ENCODE peak calls at places on chromosome 14, in eight cellular contexts. Q is gastrocnemius medialis, A is AG10803, Z is A549, J is bronchial epithelial cell, I is fibroblast of the aortic adventitia, O is BJ, R is esophagus muscularis mucosa. L is an unnamed sample.

GRCh38 chr14:63174760-63175191 is 29.5 kb upstream of the RHOJ start:
- DNase-seq in Z (peak), I (peak), O (peak), J (peak), R (no peak), Q (no peak), A (peak), L (peak)

GRCh38 chr14:44403194-44403593 is 103.9 kb downstream of the FSCB start:
- DNase-seq in Q (no peak), A (no peak), O (no peak), Z (no peak), I (no peak), J (no peak), R (no peak), L (no peak)

GRCh38 chr14:88848571-88848970 is 24.1 kb downstream of the TTC8 start:
- DNase-seq in R (no peak), A (no peak), O (no peak), J (peak), I (peak), Z (no peak), Q (no peak), L (peak)

GRCh38 chr14:74793506-74794155 is 30.5 kb downstream of the YLPM1 start:
- DNase-seq in Q (no peak), I (peak), Z (peak), R (no peak), O (no peak), A (peak), J (no peak), L (peak)

GRCh38 chr14:71538949-71539659 is 393.1 kb upstream of the RGS6 start:
- DNase-seq in O (no peak), J (no peak), I (peak), Z (no peak), R (no peak), A (peak), Q (no peak), L (no peak)

GRCh38 chr14:70916300-70916699 is 9.0 kb downstream of the PCNX1 start:
- DNase-seq in A (no peak), Q (no peak), I (no peak), Z (no peak), R (no peak), J (no peak), O (no peak), L (no peak)

GRCh38 chr14:86885280-86885679 is 1107.7 kb downstream of the GALC start:
- DNase-seq in A (no peak), I (no peak), Z (no peak), R (no peak), Q (no peak), J (no peak), O (no peak), L (no peak)

GRCh38 chr14:52315355-52315718 is 1.2 kb downstream of the PTGER2 start:
- DNase-seq in R (no peak), Z (no peak), A (no peak), Q (no peak), J (no peak), O (no peak), I (peak), L (no peak)

GRCh38 chr14:59262717-59263469 is 74.4 kb downstream of the DAAM1 start:
- DNase-seq in R (no peak), O (no peak), Q (no peak), J (no peak), Z (peak), I (no peak), A (no peak), L (no peak)

GRCh38 chr14:90544971-90545370 is 148.1 kb downstream of the CALM1 start:
- DNase-seq in Q (no peak), J (no peak), A (no peak), Z (no peak), R (no peak), O (no peak), I (no peak), L (no peak)

GRCh38 chr14:100533647-100534485 is 53.4 kb downstream of the BEGAIN start:
- DNase-seq in R (peak), I (no peak), J (no peak), A (no peak), Z (no peak), Q (peak), O (no peak), L (no peak)

GRCh38 chr14:91405241-91405721 is 12.3 kb downstream of the CCDC88C start:
- DNase-seq in A (no peak), O (no peak), Z (no peak), J (no peak), Q (no peak), R (no peak), I (no peak), L (no peak)

GRCh38 chr14:94054936-94055335 is 26.1 kb downstream of the DDX24 start:
- DNase-seq in O (no peak), R (peak), Q (no peak), J (no peak), I (no peak), Z (no peak), A (no peak), L (no peak)

GRCh38 chr14:62117010-62117717 is 354.9 kb downstream of the SNAPC1 start:
- DNase-seq in Z (peak), R (no peak), A (peak), O (no peak), I (peak), Q (peak), J (peak), L (peak)

GRCh38 chr14:57392830-57393229 is 2.4 kb downstream of the NAA30 start:
- DNase-seq in A (no peak), O (no peak), Z (no peak), J (no peak), I (no peak), Q (no peak), R (no peak), L (no peak)

GRCh38 chr14:32764131-32764530 is 174.5 kb upstream of the NPAS3 start:
- DNase-seq in R (no peak), Q (no peak), Z (no peak), J (no peak), A (no peak), I (no peak), O (no peak), L (no peak)

GRCh38 chr14:28773917-28774691 is 7.5 kb downstream of the FOXG1 start:
- DNase-seq in A (peak), Z (peak), O (no peak), Q (no peak), J (no peak), R (no peak), I (peak), L (peak)

GRCh38 chr14:93952829-93953228 is 23.5 kb downstream of the ASB2 start:
- DNase-seq in J (no peak), A (no peak), I (no peak), Q (no peak), O (no peak), R (no peak), Z (no peak), L (no peak)

GRCh38 chr14:92998957-92999356 is 76.0 kb downstream of the CHGA start:
- DNase-seq in Q (no peak), A (no peak), R (no peak), Z (no peak), J (no peak), O (no peak), I (no peak), L (no peak)

GRCh38 chr14:65281991-65282908 is 130.3 kb upstream of the FUT8 start:
- DNase-seq in J (no peak), O (peak), Q (no peak), Z (no peak), I (peak), A (peak), R (no peak), L (no peak)

GRCh38 chr14:75595211-75595610 is 16.8 kb downstream of the FLVCR2 start:
- DNase-seq in O (no peak), R (no peak), Q (no peak), J (no peak), Z (no peak), A (no peak), I (no peak), L (no peak)

GRCh38 chr14:77498984-77499527 is 440 bp upstream of the ISM2 start:
- DNase-seq in O (no peak), A (no peak), J (peak), Q (no peak), R (no peak), Z (no peak), I (no peak), L (peak)

GRCh38 chr14:35480119-35480769 is 53.7 kb upstream of the INSM2 start:
- DNase-seq in J (peak), I (peak), R (no peak), A (no peak), Q (no peak), Z (no peak), O (no peak), L (peak)

GRCh38 chr14:106802413-106803364 is 1276.3 kb downstream of the TMEM121 start:
- DNase-seq in J (no peak), I (no peak), Z (peak), A (no peak), O (no peak), Q (no peak), R (no peak), L (no peak)

GRCh38 chr14:59199205-59199604 is 10.7 kb downstream of the DAAM1 start:
- DNase-seq in A (no peak), R (no peak), I (no peak), Z (no peak), Q (no peak), J (no peak), O (no peak), L (no peak)

GRCh38 chr14:75283162-75283883 is 4.7 kb downstream of the FOS start:
- DNase-seq in J (peak), I (peak), R (no peak), O (no peak), Q (no peak), Z (peak), A (peak), L (peak)

GRCh38 chr14:76908834-76909233 is 82.6 kb downstream of the LRRC74A start:
- DNase-seq in O (no peak), A (no peak), J (no peak), Z (peak), I (no peak), Q (no peak), R (no peak), L (no peak)

GRCh38 chr14:95479494-95479893 is 37.0 kb downstream of the SYNE3 start:
- DNase-seq in I (no peak), Q (no peak), A (no peak), J (no peak), O (no peak), R (no peak), Z (no peak), L (no peak)

GRCh38 chr14:70748422-70748821 is 60.9 kb downstream of the MAP3K9 start:
- DNase-seq in J (no peak), A (no peak), I (peak), Z (no peak), Q (no peak), O (no peak), R (no peak), L (no peak)

GRCh38 chr14:57747036-57747435 is 118.9 kb downstream of the SLC35F4 start:
- DNase-seq in R (no peak), I (peak), A (no peak), J (peak), Z (peak), Q (no peak), O (no peak), L (no peak)

GRCh38 chr14:71324767-71325272 is 417.6 kb downstream of the PCNX1 start:
- DNase-seq in A (no peak), I (no peak), R (no peak), J (peak), Q (no peak), Z (no peak), O (no peak), L (peak)

GRCh38 chr14:79091381-79091963 is 921.3 kb downstream of the NRXN3 start:
- DNase-seq in A (no peak), R (no peak), O (no peak), J (no peak), Q (no peak), Z (no peak), I (no peak), L (no peak)
- TF ChIP-seq CTCF in A (no peak), R (peak), O (no peak), J (no peak), Q (no peak), Z (no peak), I (no peak), L (no peak)

DNA sequence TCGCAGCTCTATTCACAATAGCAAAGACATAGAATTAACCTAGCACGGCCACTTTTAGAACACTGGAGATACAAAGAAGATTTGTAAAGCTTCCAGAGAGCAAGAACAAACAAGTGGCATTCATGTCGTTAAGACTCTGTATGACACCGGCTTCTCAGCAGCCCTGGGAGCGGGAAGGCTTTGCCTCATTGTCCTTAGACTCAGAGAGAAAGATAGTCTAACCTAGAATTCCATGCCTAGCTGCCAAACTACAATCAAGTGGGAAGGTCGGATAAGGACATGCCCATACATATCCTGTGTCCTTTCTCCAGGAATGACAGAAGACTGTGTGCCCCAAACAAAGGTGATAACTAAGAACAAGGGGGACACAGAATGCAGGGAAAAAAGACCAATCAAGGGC is 1038.3 kb downstream of the BCL11B start:
- DNase-seq in R (peak), Z (no peak), Q (no peak), O (no peak), A (no peak), I (no peak), J (peak), L (peak)
- H3K4me3 ChIP-seq in R (no peak), Z (no peak), Q (no peak), O (no peak), A (no peak), I (no peak), J (no peak), L (no peak)

GRCh38 chr14:36979863-36980262 is 192.5 kb downstream of the SLC25A21 start:
- DNase-seq in Q (no peak), J (no peak), O (no peak), A (no peak), R (no peak), Z (no peak), I (no peak), L (no peak)

GRCh38 chr14:36974985-36975384 is 197.4 kb downstream of the SLC25A21 start:
- DNase-seq in O (no peak), Z (no peak), Q (no peak), I (no peak), J (peak), R (no peak), A (no peak), L (peak)

GRCh38 chr14:36976571-36977023 is 195.8 kb downstream of the SLC25A21 start:
- DNase-seq in A (peak), J (peak), Z (peak), Q (no peak), R (no peak), I (peak), O (no peak), L (peak)

GRCh38 chr14:36973806-36974442 is 198.5 kb downstream of the SLC25A21 start:
- DNase-seq in R (no peak), Z (peak), I (peak), J (peak), Q (no peak), O (peak), A (peak), L (peak)

DNA sequence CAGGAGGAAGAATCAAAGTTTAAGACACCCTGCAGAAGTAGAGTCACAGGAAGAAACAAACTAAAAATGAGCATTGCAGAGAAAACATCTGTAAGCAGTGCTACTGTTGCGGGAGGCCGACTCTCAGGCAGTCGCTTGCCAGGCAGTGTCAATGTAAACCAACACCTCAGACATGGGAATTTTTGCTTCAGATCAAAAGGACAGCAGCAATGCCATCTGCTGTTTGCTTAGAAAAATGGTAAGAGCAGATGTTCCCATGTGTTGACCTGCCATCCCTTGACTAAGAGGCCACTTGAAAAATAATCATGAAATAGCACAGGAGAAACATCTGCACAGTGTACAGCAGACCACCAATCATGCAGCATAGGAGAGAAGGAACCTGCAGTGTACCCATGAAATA is 196.6 kb downstream of the SLC25A21 start:
- DNase-seq in Z (peak), Q (no peak), J (peak), I (no peak), A (no peak), R (no peak), O (no peak), L (peak)
- TF ChIP-seq CTCF in Z (peak), Q (no peak), J (peak), I (no peak), A (no peak), R (no peak), O (no peak), L (peak)

GRCh38 chr14:53634793-53635192 is 321.8 kb downstream of the BMP4 start:
- DNase-seq in Q (no peak), A (no peak), Z (no peak), J (no peak), I (no peak), O (no peak), R (no peak), L (no peak)
- H3K4me3 ChIP-seq in Q (no peak), A (no peak), Z (no peak), J (no peak), I (no peak), O (no peak), R (no peak), L (no peak)

GRCh38 chr14:68060198-68060597 is 240.6 kb downstream of the RAD51B start:
- DNase-seq in A (no peak), Z (no peak), I (peak), R (no peak), J (no peak), Q (no peak), O (no peak), L (no peak)

GRCh38 chr14:68065322-68065721 is 245.7 kb downstream of the RAD51B start:
- DNase-seq in A (no peak), Q (no peak), O (no peak), I (no peak), R (no peak), Z (no peak), J (no peak), L (no peak)

GRCh38 chr14:68062651-68063050 is 243.1 kb downstream of the RAD51B start:
- DNase-seq in I (no peak), Q (no peak), R (no peak), O (no peak), A (no peak), Z (no peak), J (no peak), L (no peak)
- TF ChIP-seq CTCF in I (no peak), Q (no peak), R (no peak), O (no peak), A (no peak), Z (no peak), J (no peak), L (no peak)

GRCh38 chr14:34460841-34461240 is 1.2 kb downstream of the SPTSSA start:
- DNase-seq in Z (no peak), I (peak), J (peak), R (no peak), Q (no peak), O (no peak), A (peak), L (peak)
- H3K4me3 ChIP-seq in Z (peak), I (peak), J (peak), R (peak), Q (peak), O (peak), A (peak), L (peak)

GRCh38 chr14:45893127-45893526 is 640.1 kb upstream of the MIS18BP1 start:
- DNase-seq in O (no peak), R (no peak), Z (no peak), Q (no peak), A (no peak), I (no peak), J (no peak), L (no peak)

DNA sequence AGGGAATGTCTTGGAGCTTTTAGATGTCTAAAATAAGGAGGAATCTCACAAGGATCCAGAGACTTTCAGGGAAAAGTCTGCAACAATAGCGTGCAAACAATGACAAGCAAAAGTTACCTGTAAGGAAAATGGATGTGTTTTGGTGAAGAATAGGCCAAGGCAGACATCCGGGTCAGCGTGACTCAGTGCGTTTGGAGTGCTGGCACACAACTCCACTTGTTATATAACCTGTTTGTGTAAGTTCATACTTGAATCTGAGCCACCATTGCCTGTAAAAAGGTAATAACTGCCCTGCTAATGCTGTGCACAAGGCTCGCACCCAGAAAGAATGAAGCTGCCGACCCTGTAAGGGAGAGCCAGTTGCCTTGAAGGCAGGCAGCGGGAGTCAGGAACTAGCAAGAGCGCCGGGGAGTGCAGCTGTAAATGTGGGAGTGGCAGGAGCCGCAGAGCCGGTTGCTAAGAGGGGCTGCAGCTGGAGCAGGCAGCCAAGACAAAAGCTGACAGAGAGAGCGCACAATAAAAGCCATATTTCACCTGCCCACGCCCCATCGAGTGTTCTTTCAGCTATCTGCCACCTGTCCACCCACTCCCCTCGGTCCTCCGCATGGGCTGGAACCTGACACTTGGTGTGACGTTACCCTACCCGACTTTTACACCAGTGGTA is 638.5 kb upstream of the MIS18BP1 start:
- DNase-seq in R (no peak), Z (no peak), J (peak), A (no peak), O (no peak), Q (no peak), I (no peak), L (peak)
- TF ChIP-seq CTCF in R (no peak), Z (no peak), J (no peak), A (no peak), O (no peak), Q (no peak), I (no peak), L (no peak)

DNA sequence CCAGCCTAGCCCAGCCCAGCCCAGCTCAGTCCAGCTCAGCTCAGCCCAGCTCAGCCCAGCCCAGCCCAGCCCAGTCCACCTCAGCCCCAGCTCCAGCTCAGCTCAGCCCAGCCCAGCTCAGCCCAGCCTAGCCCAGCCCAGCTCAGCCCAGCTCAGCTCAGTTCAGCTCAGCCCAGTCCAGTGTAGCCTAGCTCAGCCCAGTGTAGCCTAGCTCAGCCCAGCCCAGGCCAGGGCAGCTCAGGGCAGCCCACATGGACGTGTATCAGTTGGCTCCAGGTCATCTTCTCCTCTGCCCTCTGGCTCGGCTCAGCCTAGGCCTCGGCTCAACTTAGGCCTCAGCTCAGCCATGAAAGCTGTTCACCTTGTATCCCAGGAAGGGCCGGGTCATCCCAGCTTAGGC is 64.7 kb downstream of the TMEM121 start:
- DNase-seq in O (no peak), Z (no peak), Q (no peak), A (no peak), J (no peak), R (no peak), I (no peak), L (no peak)
- H3K4me3 ChIP-seq in O (no peak), Z (no peak), Q (no peak), A (no peak), J (no peak), R (no peak), I (no peak), L (no peak)

GRCh38 chr14:72643317-72643801 is 250.5 kb downstream of the DPF3 start:
- DNase-seq in A (peak), O (peak), I (peak), J (peak), Q (no peak), R (no peak), Z (peak), L (peak)
- TF ChIP-seq CTCF in A (peak), O (no peak), I (no peak), J (no peak), Q (no peak), R (no peak), Z (no peak), L (no peak)

L was measured in epithelial cell of esophagus.